ENCODE peak calls at places on chromosome 4, in five cellular contexts. M, D, T, G and R are unnamed samples.

GRCh38 chr4:107094332-107094731 is 58.2 kb upstream of the DKK2 start:
- DNase-seq in G (peak), M (no peak), D (no peak), T (peak), R (no peak)

GRCh38 chr4:43766648-43767047 is 682.0 kb downstream of the KCTD8 start:
- DNase-seq in D (no peak), T (no peak), M (no peak), G (no peak), R (no peak)

GRCh38 chr4:80196259-80197131 is 808 bp upstream of the PRDM8 start:
- DNase-seq in G (no peak), M (no peak), D (no peak), T (no peak), R (no peak)

GRCh38 chr4:137994858-137995257 is 247.3 kb downstream of the SLC7A11 start:
- DNase-seq in D (no peak), T (no peak), M (no peak), G (no peak), R (no peak)

GRCh38 chr4:26400140-26400539 is 79.3 kb downstream of the RBPJ start:
- DNase-seq in D (no peak), G (no peak), M (no peak), T (no peak), R (no peak)

GRCh38 chr4:105957680-105958079 is 62.4 kb downstream of the NPNT start:
- DNase-seq in G (no peak), M (no peak), D (no peak), T (no peak), R (no peak)

GRCh38 chr4:110287130-110287529 is 88.7 kb upstream of the ELOVL6 start:
- DNase-seq in D (no peak), G (peak), M (no peak), T (peak), R (peak)

GRCh38 chr4:148795156-148795864 is 353.1 kb upstream of the NR3C2 start:
- DNase-seq in D (peak), T (peak), M (no peak), G (peak), R (no peak)

GRCh38 chr4:152099555-152099954 is 338.7 kb upstream of the GATB start:
- DNase-seq in D (no peak), T (no peak), M (no peak), G (no peak), R (no peak)

GRCh38 chr4:111798840-111799239 is 346.4 kb upstream of the FAM241A start:
- DNase-seq in T (no peak), M (no peak), G (peak), D (no peak), R (no peak)

GRCh38 chr4:1765409-1766335 is 27.4 kb upstream of the FGFR3 start:
- DNase-seq in T (no peak), G (no peak), D (no peak), M (no peak), R (no peak)

GRCh38 chr4:57136281-57136680 is 26.1 kb upstream of the IGFBP7 start:
- DNase-seq in D (no peak), T (peak), G (peak), M (no peak), R (no peak)

GRCh38 chr4:112425823-112426222 is 90.2 kb downstream of the NEUROG2 start:
- DNase-seq in D (no peak), T (no peak), M (no peak), G (no peak), R (no peak)

GRCh38 chr4:106585920-106586349 is 217.4 kb upstream of the GIMD1 start:
- DNase-seq in M (no peak), T (peak), D (no peak), G (peak), R (no peak)

GRCh38 chr4:37908488-37909343 is 17.8 kb downstream of the TBC1D1 start:
- DNase-seq in M (no peak), D (peak), T (peak), G (peak), R (no peak)

GRCh38 chr4:165656829-165657467 is 216.1 kb upstream of the TLL1 start:
- DNase-seq in T (no peak), D (no peak), G (peak), M (no peak), R (no peak)

GRCh38 chr4:6011686-6012085 is 6.5 kb downstream of the C4orf50 start:
- DNase-seq in D (peak), M (no peak), T (no peak), G (no peak), R (no peak)

GRCh38 chr4:121642876-121643585 is 53.7 kb downstream of the ANXA5 start:
- DNase-seq in T (no peak), D (no peak), G (no peak), M (no peak), R (no peak)

GRCh38 chr4:76950846-76951321 is 1.3 kb downstream of the SEPTIN11 start:
- DNase-seq in D (peak), T (peak), G (peak), M (no peak), R (no peak)

GRCh38 chr4:55074386-55074785 is 51.0 kb downstream of the KDR start:
- DNase-seq in T (no peak), M (no peak), G (peak), D (no peak), R (no peak)

GRCh38 chr4:73866236-73866635 is 3.0 kb upstream of the CXCL1 start:
- DNase-seq in G (no peak), D (no peak), T (no peak), M (no peak), R (no peak)

GRCh38 chr4:96228463-96228862 is 388.6 kb downstream of the PDHA2 start:
- DNase-seq in M (no peak), D (no peak), T (no peak), G (no peak), R (no peak)

GRCh38 chr4:105603158-105603557 is 50.7 kb downstream of the ARHGEF38 start:
- DNase-seq in G (no peak), D (no peak), T (no peak), M (no peak), R (no peak)

GRCh38 chr4:91325495-91325894 is 978.3 kb upstream of the GRID2 start:
- DNase-seq in T (peak), M (no peak), D (no peak), G (peak), R (no peak)

GRCh38 chr4:173448103-173448502 is 49.2 kb upstream of the SCRG1 start:
- DNase-seq in M (no peak), T (no peak), D (no peak), G (no peak), R (no peak)

GRCh38 chr4:156971623-156972369 is at the start of gene PDGFC:
- DNase-seq in T (peak), D (peak), G (peak), M (no peak), R (no peak)

GRCh38 chr4:171814545-171814944 is 1.3 kb downstream of the GALNTL6 start:
- DNase-seq in G (no peak), D (no peak), M (no peak), T (no peak), R (no peak)

GRCh38 chr4:12458621-12459020 is 1025.5 kb downstream of the RAB28 start:
- DNase-seq in M (no peak), T (peak), D (no peak), G (peak), R (peak)

GRCh38 chr4:173365359-173365996 is 5.3 kb upstream of the SAP30 start:
- DNase-seq in G (no peak), D (no peak), M (no peak), T (no peak), R (no peak)

GRCh38 chr4:159926871-159927270 is 824.0 kb downstream of the RAPGEF2 start:
- DNase-seq in T (peak), D (no peak), M (no peak), G (peak), R (peak)
- H3K27ac ChIP-seq in T (peak), D (no peak), M (no peak), G (no peak), R (no peak)

GRCh38 chr4:88098993-88099752 is 59.3 kb downstream of the ABCG2 start:
- DNase-seq in D (no peak), M (no peak), T (no peak), G (no peak), R (no peak)
- H3K27ac ChIP-seq in D (no peak), M (no peak), T (no peak), G (no peak), R (no peak)

GRCh38 chr4:169015237-169015636 is 5.2 kb upstream of the CBR4 start:
- DNase-seq in G (no peak), T (no peak), D (no peak), M (no peak), R (peak)
- H3K27ac ChIP-seq in G (peak), T (no peak), D (no peak), M (no peak), R (peak)

GRCh38 chr4:158809611-158810486 is 41.0 kb downstream of the FNIP2 start:
- DNase-seq in G (peak), D (no peak), M (no peak), T (peak), R (peak)
- H3K27ac ChIP-seq in G (peak), D (peak), M (peak), T (peak), R (peak)

GRCh38 chr4:183205682-183206081 is 106.6 kb downstream of the WWC2 start:
- DNase-seq in T (no peak), M (no peak), G (no peak), D (no peak), R (no peak)
- H3K27ac ChIP-seq in T (no peak), M (no peak), G (no peak), D (no peak), R (no peak)